ENCODE peak calls at places on chromosomes 12 and 14, in four cellular contexts. Y, M, Q and D are unnamed samples.
A peak's percentile ranks its signal among the peaks of the same experiment; 100 is the strongest.

GRCh38 chr12:43306066-43306465 is 245.9 kb downstream of the ADAMTS20 start:
- DNase-seq in Y (no peak), M (no peak), Q (no peak), D (no peak)

GRCh38 chr12:85424581-85425348 is 144.7 kb downstream of the ALX1 start:
- DNase-seq in Y (no peak), M (no peak), Q (peak; percentile 15), D (peak; percentile 51)

GRCh38 chr14:36067428-36068187 is 108.9 kb downstream of the PTCSC3 start:
- DNase-seq in Y (no peak), M (no peak), Q (peak; percentile 52), D (no peak)

GRCh38 chr12:116432321-116432750 is 126.8 kb upstream of the MAP1LC3B2 start:
- DNase-seq in Y (no peak), M (no peak), Q (peak; percentile 56), D (no peak)

GRCh38 chr12:31015215-31015614 is 58.4 kb upstream of the DDX11 start:
- DNase-seq in Y (no peak), M (no peak), Q (no peak), D (no peak)

GRCh38 chr12:90940872-90941499 is 14.0 kb downstream of the CCER1 start:
- DNase-seq in Y (no peak), M (no peak), Q (no peak), D (no peak)

GRCh38 chr14:21385170-21385904 is 1.5 kb upstream of the SUPT16H start:
- DNase-seq in Y (no peak), M (no peak), Q (no peak), D (no peak)

GRCh38 chr12:23751641-23752040 is 197.8 kb downstream of the SOX5 start:
- DNase-seq in Y (no peak), M (no peak), Q (no peak), D (no peak)

GRCh38 chr12:48486261-48486660 is 4.0 kb downstream of the C12orf54 start:
- DNase-seq in Y (no peak), M (no peak), Q (no peak), D (no peak)

GRCh38 chr14:95156153-95156764 is 1.1 kb downstream of the DICER1 start:
- DNase-seq in Y (no peak), M (no peak), Q (peak; percentile 17), D (no peak)

GRCh38 chr14:104688755-104689619 is at the start of gene INF2:
- DNase-seq in Y (peak; percentile 65), M (peak; percentile 82), Q (peak; percentile 65), D (peak; percentile 80)

GRCh38 chr12:49776413-49776812 is 35.1 kb downstream of the TMBIM6 start:
- DNase-seq in Y (peak; percentile 55), M (no peak), Q (peak; percentile 55), D (peak; percentile 59)

GRCh38 chr12:116066381-116067230 is 210.9 kb downstream of the MED13L start:
- DNase-seq in Y (no peak), M (no peak), Q (peak; percentile 68), D (peak; percentile 55)

GRCh38 chr14:50544911-50545310 is 12.5 kb upstream of the MAP4K5 start:
- DNase-seq in Y (no peak), M (no peak), Q (peak; percentile 48), D (no peak)

GRCh38 chr12:29073631-29074239 is 75.3 kb upstream of the FAR2 start:
- DNase-seq in Y (no peak), M (no peak), Q (no peak), D (no peak)

DNA sequence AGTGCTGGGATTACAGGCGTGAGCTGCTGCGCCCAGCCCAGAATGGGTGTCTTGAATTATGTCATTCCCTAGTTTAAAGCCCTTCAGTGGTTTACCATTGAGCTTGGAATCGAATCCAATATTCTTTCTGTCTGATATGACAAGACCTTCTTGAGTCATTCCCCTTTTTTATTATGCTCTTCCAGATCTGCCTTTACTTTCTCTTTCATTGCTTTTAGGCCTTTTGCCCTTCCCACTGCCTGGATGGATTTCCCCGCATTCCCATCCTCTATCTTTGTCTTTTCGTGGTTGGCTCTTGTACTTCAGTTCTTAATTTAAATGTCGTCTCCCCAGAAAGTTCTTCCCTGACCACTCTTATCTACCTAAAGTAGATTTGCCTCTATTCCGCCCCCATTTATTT is 1.6 kb downstream of the TRAFD1 start:
- DNase-seq in Y (no peak), M (no peak), Q (no peak), D (no peak)
- H3K4me1 ChIP-seq in Y (peaks cover 28% of the 10 kb centered on the region), M (peaks cover 36% of the 10 kb centered on the region), Q (peaks cover 21% of the 10 kb centered on the region), D (peaks cover 51% of the 10 kb centered on the region)

GRCh38 chr12:62698701-62699101 is 232.1 kb downstream of the MON2 start:
- DNase-seq in Y (no peak), M (no peak), Q (no peak), D (no peak)
- H3K4me1 ChIP-seq in Y (no peaks in the 10 kb centered on the region), M (no peaks in the 10 kb centered on the region), Q (peaks cover 38% of the 10 kb centered on the region), D (peaks cover 5% of the 10 kb centered on the region)

GRCh38 chr14:100067971-100068959 is 3.0 kb downstream of the EVL start:
- DNase-seq in Y (no peak), M (peak; percentile 80), Q (peak; percentile 16), D (peak; percentile 66)
- H3K4me1 ChIP-seq in Y (peaks cover 5% of the 10 kb centered on the region), M (peaks cover 3% of the 10 kb centered on the region), Q (no peaks in the 10 kb centered on the region), D (peaks cover 15% of the 10 kb centered on the region)

GRCh38 chr12:4286228-4286627 is 12.7 kb downstream of the CCND2 start:
- DNase-seq in Y (no peak), M (no peak), Q (no peak), D (no peak)
- H3K4me1 ChIP-seq in Y (peaks cover 39% of the 10 kb centered on the region), M (peaks cover 18% of the 10 kb centered on the region), Q (no peaks in the 10 kb centered on the region), D (peaks cover 52% of the 10 kb centered on the region)

GRCh38 chr12:6825398-6826124 is 2.6 kb upstream of the P3H3 start:
- DNase-seq in Y (peak; percentile 87), M (peak; percentile 76), Q (peak; percentile 71), D (peak; percentile 89)
- H3K4me1 ChIP-seq in Y (peaks cover 6% of the 10 kb centered on the region), M (peaks cover 6% of the 10 kb centered on the region), Q (peaks cover 8% of the 10 kb centered on the region), D (peaks cover 47% of the 10 kb centered on the region)

DNA sequence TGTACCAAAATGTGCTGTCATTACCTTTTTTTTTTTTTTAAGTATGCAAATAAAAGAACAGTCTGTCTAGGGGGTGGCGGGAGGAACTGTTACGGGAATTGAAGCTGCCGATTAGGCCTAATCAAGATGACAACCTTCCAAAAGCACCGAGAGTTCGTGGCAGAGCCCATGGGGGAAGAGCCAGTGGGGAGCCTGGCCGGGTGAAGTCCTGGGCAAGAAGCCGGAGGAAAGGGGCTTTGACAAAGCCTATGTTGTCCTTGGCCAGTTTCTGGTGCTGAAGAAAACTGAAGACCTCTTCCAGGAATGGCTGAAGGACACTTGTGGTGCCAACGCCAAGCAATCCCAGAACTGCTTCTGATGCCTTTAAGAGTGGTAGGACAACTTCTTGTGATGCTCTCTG is 42.6 kb downstream of the ACTN1 start:
- DNase-seq in Y (no peak), M (no peak), Q (no peak), D (no peak)
- H3K4me1 ChIP-seq in Y (peaks cover 3% of the 10 kb centered on the region), M (peaks cover 35% of the 10 kb centered on the region), Q (peaks cover 25% of the 10 kb centered on the region), D (peaks cover 58% of the 10 kb centered on the region)

DNA sequence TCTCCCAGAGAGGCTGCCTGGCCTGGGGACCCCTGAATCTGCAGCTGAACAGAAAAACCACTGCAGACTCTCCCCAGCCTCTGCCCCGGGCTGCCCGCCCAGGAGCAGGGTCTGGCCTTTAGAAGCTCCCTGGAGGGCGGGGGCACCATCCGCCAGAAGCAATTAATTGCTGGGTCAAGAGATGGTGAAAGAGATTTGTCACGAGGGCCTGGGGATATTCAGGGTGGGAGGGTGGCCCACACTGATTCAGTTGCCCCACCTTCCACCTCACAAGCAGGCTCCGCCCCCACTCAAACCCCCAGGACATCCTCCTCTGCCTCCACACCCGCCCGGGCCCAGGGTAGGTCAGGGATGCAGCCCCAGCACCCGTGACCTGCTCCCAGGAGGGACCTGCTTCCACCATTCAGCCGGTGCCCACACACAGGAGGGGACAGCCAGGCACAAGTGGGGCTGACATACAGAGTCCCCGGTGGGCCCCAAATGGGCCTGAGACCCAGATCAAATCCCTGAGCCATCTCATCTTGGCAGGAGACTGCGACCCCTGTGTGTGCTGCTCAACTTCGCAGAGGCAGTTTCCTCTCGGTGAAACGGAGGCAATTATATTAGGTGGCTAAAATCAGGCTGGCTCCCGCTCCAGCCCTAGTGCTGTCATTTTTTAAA is 23.0 kb downstream of the NCOR2 start:
- DNase-seq in Y (no peak), M (no peak), Q (no peak), D (no peak)
- H3K4me1 ChIP-seq in Y (peaks cover 49% of the 10 kb centered on the region), M (peaks cover 47% of the 10 kb centered on the region), Q (peaks cover 40% of the 10 kb centered on the region), D (peaks cover 66% of the 10 kb centered on the region)

GRCh38 chr12:89162704-89163261 is 189.5 kb downstream of the DUSP6 start:
- DNase-seq in Y (peak; percentile 51), M (no peak), Q (peak; percentile 15), D (peak; percentile 44)
- H3K4me1 ChIP-seq in Y (peaks cover 12% of the 10 kb centered on the region), M (peaks cover 3% of the 10 kb centered on the region), Q (no peaks in the 10 kb centered on the region), D (no peaks in the 10 kb centered on the region)

GRCh38 chr14:30607156-30607780 is 14.9 kb upstream of the SCFD1 start:
- DNase-seq in Y (no peak), M (no peak), Q (no peak), D (no peak)

GRCh38 chr14:30603402-30603801 is 18.7 kb upstream of the SCFD1 start:
- DNase-seq in Y (no peak), M (no peak), Q (no peak), D (no peak)

GRCh38 chr14:30614155-30614554 is 8.0 kb upstream of the SCFD1 start:
- DNase-seq in Y (no peak), M (no peak), Q (no peak), D (no peak)

GRCh38 chr14:30610719-30611388 is 11.3 kb upstream of the SCFD1 start:
- DNase-seq in Y (peak; percentile 40), M (no peak), Q (peak; percentile 50), D (peak; percentile 74)

DNA sequence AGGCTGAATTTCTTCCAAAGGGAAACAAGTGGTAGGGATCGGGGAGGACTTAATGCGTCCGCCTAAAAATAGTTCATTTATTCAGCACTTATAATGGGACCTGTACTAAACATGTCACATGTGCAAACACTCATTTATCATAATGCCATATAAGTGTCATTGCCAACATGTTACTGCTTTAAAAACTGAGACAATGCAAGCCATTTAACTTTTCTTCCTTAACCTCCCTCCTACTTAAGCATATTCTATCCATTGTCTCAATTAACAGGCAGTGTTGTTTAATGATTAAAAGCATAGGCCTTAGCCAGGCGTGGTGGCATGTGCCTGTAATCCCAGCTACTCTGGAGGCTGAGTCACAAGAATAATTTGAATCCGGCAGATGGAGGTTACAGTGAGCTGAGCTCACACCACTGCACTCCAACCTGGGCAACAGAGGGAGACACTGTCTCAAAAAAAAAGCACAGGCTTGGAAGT is 13.5 kb upstream of the SCFD1 start:
- DNase-seq in Y (no peak), M (no peak), Q (no peak), D (peak; percentile 17)
- H3K4me1 ChIP-seq in Y (no peaks in the 10 kb centered on the region), M (peaks cover 17% of the 10 kb centered on the region), Q (peaks cover 7% of the 10 kb centered on the region), D (peaks cover 26% of the 10 kb centered on the region)